ENCODE peak calls at places on chromosomes 5 and 9, in four cellular contexts. N is K562, O is HepG2, S is HCT116. Q is an unnamed sample.

GRCh38 chr9:83999141-83999918 is 18.7 kb downstream of the RMI1 start:
- DNase-seq in N (no peak), O (no peak), S (no peak), Q (no peak)

GRCh38 chr5:1789838-1790462 is 9.7 kb downstream of the MRPL36 start:
- DNase-seq in N (no peak), O (no peak), S (no peak), Q (no peak)

GRCh38 chr5:83567741-83568530 is 96.4 kb downstream of the VCAN start:
- DNase-seq in N (no peak), O (peak), S (no peak), Q (no peak)

GRCh38 chr9:9437641-9438040 is 1175.2 kb downstream of the PTPRD start:
- DNase-seq in N (no peak), O (no peak), S (no peak), Q (no peak)

GRCh38 chr9:70049672-70050271 is 6.1 kb downstream of the MAMDC2 start:
- DNase-seq in N (no peak), O (no peak), S (no peak), Q (no peak)

GRCh38 chr5:81506900-81507588 is 113.1 kb upstream of the ACOT12 start:
- DNase-seq in N (peak), O (peak), S (peak), Q (peak)

GRCh38 chr5:74595143-74595915 is 45.2 kb downstream of the ENC1 start:
- DNase-seq in N (peak), O (peak), S (peak), Q (no peak)

GRCh38 chr5:35754481-35754880 is 102.2 kb upstream of the IL7R start:
- DNase-seq in N (no peak), O (no peak), S (no peak), Q (no peak)

GRCh38 chr5:150402226-150402773 is 10.4 kb downstream of the CD74 start:
- DNase-seq in N (no peak), O (no peak), S (no peak), Q (no peak)

GRCh38 chr9:17401858-17402257 is 177.0 kb upstream of the SH3GL2 start:
- DNase-seq in N (no peak), O (no peak), S (no peak), Q (no peak)

GRCh38 chr9:113247640-113248039 is 26.3 kb downstream of the SLC31A1 start:
- DNase-seq in N (no peak), O (no peak), S (no peak), Q (no peak)

GRCh38 chr9:8832956-8833355 is 1033.4 kb upstream of the DMAC1 start:
- DNase-seq in N (no peak), O (no peak), S (no peak), Q (no peak)

GRCh38 chr9:137174722-137175293 is 3.0 kb upstream of the TMEM210 start:
- DNase-seq in N (peak), O (no peak), S (no peak), Q (no peak)

GRCh38 chr5:34022131-34022705 is 14.4 kb upstream of the AMACR start:
- DNase-seq in N (no peak), O (no peak), S (no peak), Q (no peak)

GRCh38 chr9:105026451-105026850 is 98.5 kb upstream of the ABCA1 start:
- DNase-seq in N (no peak), O (no peak), S (no peak), Q (no peak)

GRCh38 chr5:112275671-112276070 is 143.4 kb downstream of the EPB41L4A start:
- DNase-seq in N (no peak), O (no peak), S (no peak), Q (no peak)

GRCh38 chr9:22055090-22055489 is 46.0 kb upstream of the CDKN2B start:
- DNase-seq in N (no peak), O (no peak), S (no peak), Q (no peak)

GRCh38 chr5:15992918-15993317 is 186.7 kb downstream of the MARCHF11 start:
- DNase-seq in N (no peak), O (no peak), S (no peak), Q (no peak)

GRCh38 chr5:78504726-78505431 is 143.7 kb downstream of the LHFPL2 start:
- DNase-seq in N (no peak), O (no peak), S (peak), Q (peak)
- TF ChIP-seq POLR2AphosphoS5 in N (no peak), O (no peak), S (no peak), Q (no peak)

GRCh38 chr9:127223266-127223665 is 41.3 kb upstream of the GARNL3 start:
- DNase-seq in N (no peak), O (no peak), S (no peak), Q (no peak)
- TF ChIP-seq ELF1 in N (no peak), O (no peak), S (no peak), Q (no peak)

GRCh38 chr5:54522080-54522479 is 4.5 kb downstream of the SNX18 start:
- DNase-seq in N (no peak), O (no peak), S (no peak), Q (no peak)

GRCh38 chr5:54519083-54519541 is 1.6 kb downstream of the SNX18 start:
- DNase-seq in N (no peak), O (no peak), S (no peak), Q (no peak)

GRCh38 chr5:54520940-54521339 is 3.4 kb downstream of the SNX18 start:
- DNase-seq in N (no peak), O (no peak), S (no peak), Q (no peak)

GRCh38 chr5:54518146-54519082 is 855 bp downstream of the SNX18 start:
- DNase-seq in N (peak), O (no peak), S (no peak), Q (peak)

GRCh38 chr5:54520438-54520846 is 2.9 kb downstream of the SNX18 start:
- DNase-seq in N (no peak), O (no peak), S (no peak), Q (no peak)
- TF ChIP-seq POLR2AphosphoS5 in N (no peak), O (no peak), S (no peak), Q (no peak)

GRCh38 chr5:58077387-58077786 is 382.5 kb downstream of the PLK2 start:
- DNase-seq in N (no peak), O (no peak), S (no peak), Q (no peak)
- TF ChIP-seq ELF1 in N (no peak), O (no peak), S (no peak), Q (no peak)

DNA sequence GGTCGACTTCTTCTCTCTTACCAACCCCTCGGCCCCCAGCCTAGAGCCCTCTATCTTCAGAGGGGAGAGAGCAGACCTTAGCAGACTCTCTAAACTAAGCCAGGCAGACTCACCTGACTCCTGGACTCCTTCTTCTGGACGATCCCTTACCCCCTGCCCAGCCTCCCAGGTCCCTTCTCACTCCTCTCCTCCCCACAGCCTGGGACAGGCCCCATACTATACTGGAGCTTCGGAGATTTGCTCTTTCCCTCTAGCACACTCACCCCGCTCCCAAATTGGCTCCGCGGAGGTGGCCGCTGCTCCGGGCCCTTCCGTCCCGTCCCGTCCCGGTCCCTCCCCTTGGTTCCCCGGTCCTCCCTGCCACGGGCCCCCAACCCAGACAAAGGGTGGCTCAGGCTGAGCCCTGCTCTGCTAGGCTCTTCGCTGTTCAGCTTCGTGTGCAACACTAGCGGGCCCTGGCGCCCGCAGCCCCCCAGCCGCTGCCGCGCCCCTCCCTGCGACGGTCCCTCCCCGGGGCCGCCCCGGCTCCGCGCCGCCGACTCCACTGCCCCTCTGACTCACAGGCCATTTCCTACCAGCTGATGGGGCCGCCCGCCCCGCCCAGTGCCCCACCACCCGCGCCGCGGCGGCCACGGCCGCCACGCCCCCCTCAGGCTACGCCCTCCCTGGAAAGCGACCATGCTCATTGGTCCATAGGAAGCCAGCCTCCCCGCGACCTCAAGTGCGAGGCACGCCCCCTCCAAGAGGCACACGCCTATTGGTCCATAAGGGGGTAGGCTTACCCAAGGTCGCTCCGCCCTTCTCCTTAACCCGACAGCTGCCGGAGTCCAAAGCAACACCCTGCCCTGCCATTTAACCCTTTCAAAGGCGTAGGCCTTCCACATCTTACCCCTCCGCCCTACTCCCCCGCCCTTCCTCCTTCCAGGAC is 4.4 kb downstream of the ATOSB start:
- DNase-seq in N (peak), O (peak), S (peak), Q (peak)
- TF ChIP-seq POLR2AphosphoS5 in N (no peak), O (no peak), S (peak), Q (no peak)

GRCh38 chr5:96978812-96979449 is 43.1 kb downstream of the LNPEP start:
- DNase-seq in N (no peak), O (no peak), S (no peak), Q (no peak)

GRCh38 chr5:96990102-96990501 is 54.2 kb downstream of the LNPEP start:
- DNase-seq in N (no peak), O (no peak), S (no peak), Q (no peak)

GRCh38 chr5:96986450-96986849 is 50.6 kb downstream of the LNPEP start:
- DNase-seq in N (no peak), O (no peak), S (no peak), Q (no peak)

DNA sequence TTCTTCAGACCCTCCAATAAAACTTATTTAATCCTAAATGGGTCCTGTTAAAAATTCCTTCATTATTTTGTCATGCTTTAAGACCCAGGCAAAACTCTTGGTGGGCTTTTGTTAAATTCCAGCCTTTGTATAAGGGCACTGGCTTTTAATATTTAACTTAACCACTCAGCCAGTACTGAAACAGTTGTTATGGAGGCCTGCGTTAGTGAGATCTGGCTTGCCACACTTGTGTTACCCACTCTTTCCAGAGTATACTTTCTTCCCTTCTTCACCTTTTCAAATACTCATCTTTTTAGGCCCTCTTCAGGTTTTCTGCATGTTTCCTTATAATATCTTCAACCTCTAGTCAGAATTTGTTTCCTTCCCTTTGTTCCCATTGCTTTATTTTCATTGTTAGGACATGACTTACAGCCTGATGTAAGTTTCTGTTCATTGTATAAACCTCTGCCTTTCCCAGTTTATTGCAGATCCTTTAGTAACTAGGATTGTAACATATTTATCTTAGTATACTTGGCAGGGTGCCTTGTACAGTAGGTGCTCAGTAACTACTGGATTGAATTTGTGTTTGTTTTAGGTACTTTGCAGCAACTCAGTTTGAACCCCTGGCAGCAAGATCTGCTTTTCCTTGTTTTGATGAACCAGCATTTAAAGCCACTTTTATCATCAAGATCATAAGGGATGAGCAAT is 48.8 kb downstream of the LNPEP start:
- DNase-seq in N (no peak), O (no peak), S (no peak), Q (no peak)
- TF ChIP-seq ELF1 in N (no peak), O (no peak), S (no peak), Q (no peak)

GRCh38 chr5:23730023-23730422 is 222.6 kb downstream of the PRDM9 start:
- DNase-seq in N (no peak), O (no peak), S (no peak), Q (no peak)

GRCh38 chr5:23721336-23721735 is 213.9 kb downstream of the PRDM9 start:
- DNase-seq in N (no peak), O (no peak), S (no peak), Q (no peak)

GRCh38 chr5:23727271-23727670 is 219.9 kb downstream of the PRDM9 start:
- DNase-seq in N (no peak), O (peak), S (no peak), Q (no peak)
- TF ChIP-seq POLR2AphosphoS5 in N (no peak), O (no peak), S (no peak), Q (no peak)

DNA sequence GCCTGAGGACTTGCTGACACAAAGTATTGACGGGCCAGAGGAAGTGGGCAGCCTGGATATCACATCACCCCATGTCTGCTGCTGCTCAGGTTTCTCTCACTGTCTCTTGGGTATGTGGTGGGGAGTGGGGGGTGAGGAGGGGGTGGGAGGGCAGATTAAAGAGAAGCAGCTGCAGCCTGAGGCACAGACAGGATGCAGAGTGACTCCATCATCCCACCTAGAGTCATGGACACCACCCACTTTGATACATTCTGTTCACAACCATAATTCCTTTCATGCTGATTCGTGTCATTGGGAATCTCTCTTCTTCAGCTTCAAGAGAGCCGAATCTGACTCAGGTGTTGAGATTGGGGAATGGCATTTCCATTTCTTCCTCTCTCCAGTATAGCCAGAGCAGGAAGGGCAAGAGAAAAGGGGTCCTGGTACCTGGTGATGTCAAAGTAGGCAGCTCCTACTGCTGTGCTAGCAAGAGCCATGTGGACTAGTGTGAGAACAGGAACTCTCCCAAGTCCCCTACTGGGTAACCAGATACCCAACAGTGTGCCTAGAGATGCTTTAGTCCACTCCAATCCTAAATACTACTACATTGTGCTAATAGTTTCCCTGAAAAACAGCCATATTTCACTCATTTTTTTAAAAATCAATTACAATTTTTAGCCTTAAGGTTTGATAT is 22.4 kb downstream of the GRAMD2B start:
- DNase-seq in N (no peak), O (no peak), S (peak), Q (no peak)
- TF ChIP-seq ELF1 in N (no peak), O (no peak), S (no peak), Q (no peak)

GRCh38 chr9:82443312-82443711 is 454.7 kb downstream of the SPATA31D1 start:
- DNase-seq in N (no peak), O (no peak), S (no peak), Q (no peak)
- TF ChIP-seq POLR2AphosphoS5 in N (no peak), O (no peak), S (no peak), Q (no peak)

Q was measured in SK-N-SH.